ENCODE peak calls at places on chromosomes 16 and 17, in ten cellular contexts. L, K, N, V, E, O, S, A, B and W are unnamed samples.

GRCh38 chr17:50266384-50267073 is 7.7 kb upstream of the TMEM92 start:
- DNase-seq in L (no peak), N (peak; percentile 82), A (peak; percentile 74), E (peak; percentile 15), S (no peak), K (peak; percentile 66), V (peak; percentile 92), B (no peak), O (peak; percentile 87), W (peak; percentile 91)

GRCh38 chr16:57588821-57589220 is 39.6 kb upstream of the ADGRG1 start:
- DNase-seq in N (peak; percentile 4), V (peak; percentile 36), E (no peak), O (no peak), L (no peak), S (no peak), K (no peak), B (no peak), A (no peak), W (peak; percentile 5)

GRCh38 chr16:16143038-16143763 is 80.1 kb downstream of the ABCC6 start:
- DNase-seq in V (no peak), A (no peak), O (no peak), E (no peak), S (no peak), K (no peak), B (no peak), L (no peak), N (no peak), W (no peak)

GRCh38 chr16:61228371-61228770 is 807.9 kb downstream of the CDH8 start:
- DNase-seq in A (no peak), E (no peak), L (no peak), O (no peak), B (no peak), N (no peak), K (no peak), V (no peak), S (no peak), W (no peak)

GRCh38 chr17:74413491-74413890 is 18.4 kb upstream of the GPRC5C start:
- DNase-seq in S (no peak), K (no peak), E (no peak), V (no peak), O (no peak), L (no peak), B (no peak), A (no peak), N (no peak), W (no peak)

GRCh38 chr16:79601978-79602609 is 1.6 kb upstream of the MAF start:
- DNase-seq in N (peak; percentile 88), V (peak; percentile 90), O (peak; percentile 89), K (peak; percentile 59), S (peak; percentile 75), A (peak; percentile 80), E (peak; percentile 63), B (peak; percentile 59), L (peak; percentile 70), W (peak; percentile 87)

GRCh38 chr17:70295732-70296131 is 126.4 kb downstream of the KCNJ2 start:
- DNase-seq in S (no peak), A (no peak), O (no peak), K (no peak), V (no peak), N (no peak), L (no peak), E (no peak), B (no peak), W (no peak)

GRCh38 chr17:74241434-74241833 is 28.1 kb downstream of the TTYH2 start:
- DNase-seq in B (no peak), O (no peak), N (peak; percentile 69), K (no peak), V (no peak), S (no peak), A (no peak), L (no peak), E (no peak), W (no peak)

GRCh38 chr17:79201119-79201518 is 126.5 kb downstream of the ENGASE start:
- DNase-seq in K (no peak), E (no peak), A (no peak), V (no peak), L (no peak), N (no peak), S (no peak), O (no peak), B (no peak), W (no peak)

GRCh38 chr16:72763927-72764628 is 283.9 kb downstream of the ZFHX3 start:
- DNase-seq in L (no peak), V (no peak), A (no peak), N (no peak), K (no peak), B (no peak), O (no peak), S (no peak), E (no peak), W (no peak)

GRCh38 chr16:27972500-27972899 is 91.0 kb downstream of the GSG1L start:
- DNase-seq in A (peak; percentile 15), K (no peak), O (no peak), S (no peak), B (no peak), L (no peak), V (peak; percentile 6), N (peak; percentile 63), E (peak; percentile 72), W (peak; percentile 32)

GRCh38 chr17:80812362-80813088 is 179.1 kb upstream of the CHMP6 start:
- DNase-seq in N (peak; percentile 53), S (no peak), V (no peak), A (peak; percentile 53), O (peak; percentile 63), E (no peak), B (no peak), K (no peak), L (no peak), W (peak; percentile 54)

GRCh38 chr17:34740516-34740915 is 161.1 kb downstream of the TMEM132E start:
- DNase-seq in O (no peak), A (peak; percentile 31), V (peak; percentile 54), N (peak; percentile 15), L (no peak), E (no peak), K (no peak), B (no peak), S (no peak), W (peak; percentile 34)

GRCh38 chr17:6386041-6386630 is 48.8 kb downstream of the AIPL1 start:
- DNase-seq in N (no peak), K (no peak), V (no peak), O (no peak), S (no peak), E (no peak), L (no peak), B (no peak), A (no peak), W (no peak)

GRCh38 chr17:45441536-45442310 is 9.1 kb upstream of the ARHGAP27 start:
- DNase-seq in V (no peak), S (peak; percentile 57), O (peak; percentile 39), N (no peak), B (no peak), L (no peak), K (no peak), E (peak; percentile 41), A (no peak), W (peak; percentile 56)

GRCh38 chr17:19337712-19338023 is 24.9 kb downstream of the B9D1 start:
- DNase-seq in A (no peak), O (no peak), S (no peak), N (no peak), K (no peak), V (no peak), E (no peak), B (no peak), L (no peak), W (peak; percentile 50)

GRCh38 chr16:2529061-2529931 is 1.9 kb downstream of the CEMP1 start:
- DNase-seq in N (no peak), S (no peak), E (no peak), A (peak; percentile 71), O (no peak), L (no peak), V (no peak), B (no peak), K (no peak), W (no peak)

GRCh38 chr17:35449371-35449931 is 885 bp upstream of the SLFN13 start:
- DNase-seq in O (peak; percentile 81), N (no peak), A (peak; percentile 83), B (no peak), L (no peak), E (peak; percentile 57), V (no peak), S (no peak), K (no peak), W (peak; percentile 80)

GRCh38 chr16:85614338-85615013 is 1.4 kb downstream of the GSE1 start:
- DNase-seq in S (no peak), L (no peak), V (no peak), B (no peak), E (no peak), O (no peak), K (no peak), N (no peak), A (no peak), W (no peak)

GRCh38 chr17:8143581-8144400 is 8.4 kb downstream of the PER1 start:
- DNase-seq in K (no peak), O (no peak), A (no peak), B (peak; percentile 27), E (no peak), L (no peak), V (no peak), S (peak; percentile 55), N (peak; percentile 71), W (no peak)

GRCh38 chr16:67641779-67642708 is 2.9 kb upstream of the CARMIL2 start:
- DNase-seq in B (no peak), V (no peak), L (no peak), K (peak; percentile 82), O (peak; percentile 90), S (no peak), A (peak; percentile 81), N (peak; percentile 79), E (no peak), W (peak; percentile 89)

GRCh38 chr17:16371742-16372141 is 9.1 kb upstream of the UBB start:
- DNase-seq in N (no peak), V (no peak), O (no peak), S (no peak), K (no peak), A (no peak), L (no peak), B (no peak), E (no peak), W (peak; percentile 27)

GRCh38 chr17:58556833-58557250 is 42.4 kb upstream of the MTMR4 start:
- DNase-seq in O (no peak), E (peak; percentile 52), A (no peak), L (no peak), V (no peak), K (no peak), B (no peak), N (no peak), S (no peak), W (no peak)

GRCh38 chr16:48556210-48556912 is 53.6 kb downstream of the N4BP1 start:
- DNase-seq in O (no peak), B (no peak), A (no peak), N (no peak), S (no peak), E (no peak), L (no peak), V (no peak), K (no peak), W (no peak)

GRCh38 chr16:15574614-15574948 is 68.4 kb downstream of the MARF1 start:
- DNase-seq in K (no peak), B (no peak), V (no peak), O (no peak), L (no peak), S (no peak), N (no peak), A (no peak), E (no peak), W (no peak)

GRCh38 chr16:14056970-14057369 is 14.1 kb upstream of the MRTFB start:
- DNase-seq in B (no peak), S (no peak), A (no peak), K (no peak), V (peak; percentile 1), E (no peak), O (no peak), N (no peak), L (no peak), W (no peak)

GRCh38 chr16:2712063-2712441 is 8.0 kb downstream of the PRSS27 start:
- DNase-seq in L (no peak), A (no peak), E (no peak), S (no peak), O (no peak), N (no peak), B (no peak), K (no peak), V (no peak), W (peak; percentile 55)

GRCh38 chr17:31495049-31495885 is 103.8 kb downstream of the RAB11FIP4 start:
- DNase-seq in N (no peak), K (no peak), S (no peak), O (no peak), E (no peak), L (no peak), B (no peak), V (no peak), A (no peak), W (no peak)